ENCODE peak calls at places on chromosomes 6 and 20, in four cellular contexts. O is stimulated activated CD4-positive, alpha-beta T cell treated with anti-CD3 and anti-CD28 coated beads, Interleukin-2, amount 100 ng/mL, for 48 hours; P is AG20443; N is NCI-H460. G is an unnamed sample.

GRCh38 chr6:72916906-72917305 is 295.0 kb downstream of the KCNQ5 start:
- DNase-seq in N (no peak), O (no peak), P (no peak), G (no peak)

GRCh38 chr20:56554869-56555268 is 21.8 kb downstream of the FAM209B start:
- DNase-seq in N (peak; percentile 41), O (no peak), P (peak; percentile 86), G (peak; percentile 41)

GRCh38 chr6:54617730-54618129 is 228.8 kb upstream of the FAM83B start:
- DNase-seq in P (peak; percentile 67), N (no peak), O (no peak), G (no peak)

GRCh38 chr6:3748208-3748701 is 3.3 kb downstream of the PXDC1 start:
- DNase-seq in P (peak; percentile 86), O (peak; percentile 42), N (peak; percentile 75), G (no peak)

GRCh38 chr20:57698191-57698866 is 11.5 kb downstream of the PMEPA1 start:
- DNase-seq in P (peak; percentile 96), O (peak; percentile 59), N (peak; percentile 97), G (no peak)

GRCh38 chr20:45812157-45813005 is at the start of gene UBE2C:
- DNase-seq in P (peak; percentile 98), O (peak; percentile 89), N (peak; percentile 99), G (peak; percentile 97)

GRCh38 chr6:113281014-113281810 is 575.9 kb upstream of the MARCKS start:
- DNase-seq in O (no peak), N (peak; percentile 5), P (no peak), G (no peak)

GRCh38 chr6:136840612-136841011 is 18.2 kb downstream of the PEX7 start:
- DNase-seq in P (no peak), O (no peak), N (no peak), G (no peak)

GRCh38 chr6:44044154-44044539 is 83.1 kb downstream of the MRPL14 start:
- DNase-seq in O (no peak), N (no peak), P (no peak), G (no peak)

GRCh38 chr6:152625213-152625612 is 11.9 kb downstream of the SYNE1 start:
- DNase-seq in P (no peak), N (no peak), O (no peak), G (no peak)